ENCODE peak calls at places on chromosomes 11 and 22, in five cellular contexts. G is foreskin fibroblast; X is naive thymus-derived CD8-positive, alpha-beta T cell; V is RWPE2; F is NCI-H1417. O is an unnamed sample.

GRCh38 chr11:60222141-60222540 is 20.8 kb downstream of the MS4A4E start:
- DNase-seq in G (no peak), X (no peak), V (no peak), F (no peak), O (no peak)

GRCh38 chr22:43985532-43985931 is 30.3 kb downstream of the SAMM50 start:
- DNase-seq in G (no peak), X (no peak), V (no peak), F (no peak), O (no peak)

GRCh38 chr11:44725016-44725651 is 1.6 kb upstream of the TSPAN18 start:
- DNase-seq in G (no peak), X (no peak), V (no peak), F (no peak), O (no peak)

GRCh38 chr11:27209562-27210005 is 153.4 kb downstream of the CCDC34 start:
- DNase-seq in G (peak), X (no peak), V (peak), F (peak), O (no peak)

GRCh38 chr22:29702025-29702930 is 17.5 kb upstream of the CABP7 start:
- DNase-seq in G (no peak), X (no peak), V (no peak), F (peak), O (no peak)

GRCh38 chr11:44502506-44502905 is 63.0 kb upstream of the CD82 start:
- DNase-seq in G (no peak), X (no peak), V (no peak), F (no peak), O (no peak)

GRCh38 chr11:84089072-84090057 is 803.2 kb upstream of the CCDC90B start:
- DNase-seq in G (no peak), X (no peak), V (no peak), F (peak), O (no peak)

GRCh38 chr11:2260491-2261364 is 9.7 kb downstream of the ASCL2 start:
- DNase-seq in G (no peak), X (no peak), V (peak), F (no peak), O (no peak)

GRCh38 chr11:133086518-133086917 is 445.8 kb downstream of the OPCML start:
- DNase-seq in G (no peak), X (no peak), V (no peak), F (no peak), O (no peak)

GRCh38 chr22:46777609-46777970 is 15.1 kb downstream of the TBC1D22A start:
- DNase-seq in G (no peak), X (peak), V (no peak), F (peak), O (peak)

GRCh38 chr22:44153705-44154104 is 27.0 kb upstream of the PARVG start:
- DNase-seq in G (no peak), X (no peak), V (no peak), F (no peak), O (no peak)

O was measured in CD4-positive, alpha-beta T cell.